ENCODE peak calls at places on chromosomes 4 and X, in five cellular contexts. E is adipocyte, F is SK-N-SH, V is IMR-90, M is fibroblast of lung. J is an unnamed sample.

GRCh38 chrX:78316310-78316709 is 11.1 kb downstream of the CYSLTR1 start:
- DNase-seq in E (no peak), F (no peak), V (no peak), M (no peak), J (no peak)

GRCh38 chr4:6128221-6128871 is 72.0 kb downstream of the JAKMIP1 start:
- DNase-seq in E (no peak), F (no peak), V (no peak), M (no peak), J (no peak)

GRCh38 chr4:141580523-141580922 is 55.9 kb upstream of the IL15 start:
- DNase-seq in E (no peak), F (no peak), V (peak; percentile 19), M (no peak), J (no peak)

GRCh38 chr4:2947926-2948325 is 15.3 kb downstream of the NOP14 start:
- DNase-seq in E (no peak), F (no peak), V (no peak), M (no peak), J (no peak)

GRCh38 chr4:174928575-174929253 is 10.6 kb downstream of the ADAM29 start:
- DNase-seq in E (no peak), F (no peak), V (no peak), M (no peak), J (no peak)

GRCh38 chr4:142110136-142110535 is 473.8 kb downstream of the IL15 start:
- DNase-seq in E (no peak), F (no peak), V (peak; percentile 36), M (peak; percentile 59), J (no peak)

GRCh38 chr4:2432991-2433530 is 14.3 kb downstream of the CFAP99 start:
- DNase-seq in E (no peak), F (no peak), V (peak; percentile 64), M (peak; percentile 34), J (no peak)

GRCh38 chr4:47251363-47252135 is 212.0 kb downstream of the COMMD8 start:
- DNase-seq in E (no peak), F (no peak), V (no peak), M (no peak), J (no peak)

GRCh38 chrX:136021903-136022302 is 36.7 kb downstream of the SLC9A6 start:
- DNase-seq in E (no peak), F (no peak), V (no peak), M (no peak), J (no peak)

GRCh38 chr4:74364649-74365491 is at the start of gene EREG:
- DNase-seq in E (peak; percentile 60), F (peak; percentile 23), V (peak; percentile 62), M (peak; percentile 84), J (peak; percentile 81)

GRCh38 chr4:176034498-176034897 is 31.1 kb upstream of the WDR17 start:
- DNase-seq in E (peak; percentile 79), F (peak; percentile 24), V (peak; percentile 55), M (peak; percentile 80), J (no peak)

GRCh38 chrX:153700376-153700945 is 12.7 kb downstream of the SLC6A8 start:
- DNase-seq in E (no peak), F (no peak), V (no peak), M (no peak), J (no peak)

GRCh38 chr4:185837415-185838103 is 25.6 kb upstream of the SORBS2 start:
- DNase-seq in E (no peak), F (no peak), V (peak; percentile 11), M (no peak), J (no peak)

GRCh38 chr4:113060853-113061252 is 11.4 kb downstream of the ANK2 start:
- DNase-seq in E (no peak), F (no peak), V (no peak), M (no peak), J (no peak)

GRCh38 chrX:111402378-111402777 is 9.6 kb downstream of the DCX start:
- DNase-seq in E (no peak), F (no peak), V (no peak), M (no peak), J (no peak)

GRCh38 chr4:164621886-164622521 is 131.9 kb upstream of the SMIM31 start:
- DNase-seq in E (no peak), F (no peak), V (no peak), M (no peak), J (no peak)

GRCh38 chr4:134762053-134762452 is 560.5 kb upstream of the PABPC4L start:
- DNase-seq in E (no peak), F (peak; percentile 4), V (no peak), M (no peak), J (peak; percentile 20)

GRCh38 chr4:1082215-1083182 is 30.9 kb downstream of the RNF212 start:
- DNase-seq in E (peak; percentile 96), F (no peak), V (peak; percentile 70), M (peak; percentile 81), J (no peak)

GRCh38 chrX:130170752-130171445 is 863 bp upstream of the RAB33A start:
- DNase-seq in E (peak; percentile 43), F (peak; percentile 83), V (no peak), M (no peak), J (peak; percentile 48)

GRCh38 chr4:188892837-188893236 is 753.6 kb downstream of the TRIML1 start:
- DNase-seq in E (no peak), F (no peak), V (no peak), M (peak; percentile 4), J (no peak)

GRCh38 chr4:98447648-98448047 is 186.5 kb downstream of the RAP1GDS1 start:
- DNase-seq in E (no peak), F (no peak), V (no peak), M (no peak), J (no peak)

GRCh38 chrX:73851014-73852009 is 288.3 kb downstream of the CHIC1 start:
- DNase-seq in E (peak; percentile 93), F (peak; percentile 70), V (peak; percentile 96), M (no peak), J (no peak)

GRCh38 chr4:87309625-87310024 is 13.1 kb downstream of the HSD17B13 start:
- DNase-seq in E (no peak), F (no peak), V (no peak), M (no peak), J (no peak)

GRCh38 chr4:78551420-78552351 is at the start of gene ANXA3:
- DNase-seq in E (peak; percentile 50), F (peak; percentile 72), V (no peak), M (no peak), J (peak; percentile 87)

GRCh38 chrX:16786791-16787735 is 797 bp downstream of the TXLNG start:
- DNase-seq in E (peak; percentile 58), F (peak; percentile 68), V (no peak), M (peak; percentile 53), J (no peak)

GRCh38 chrX:152941328-152942111 is 43.7 kb downstream of the ZNF185 start:
- DNase-seq in E (peak; percentile 94), F (peak; percentile 96), V (peak; percentile 89), M (peak; percentile 91), J (peak; percentile 92)

GRCh38 chr4:7266525-7267292 is 74.4 kb downstream of the SORCS2 start:
- DNase-seq in E (peak; percentile 73), F (no peak), V (peak; percentile 92), M (peak; percentile 62), J (no peak)

GRCh38 chr4:152778656-152779512 is 646 bp downstream of the TIGD4 start:
- DNase-seq in E (peak; percentile 64), F (peak; percentile 43), V (peak; percentile 3), M (peak; percentile 14), J (no peak)

GRCh38 chr4:151905197-151905596 is 144.4 kb upstream of the GATB start:
- DNase-seq in E (no peak), F (no peak), V (no peak), M (no peak), J (no peak)

GRCh38 chr4:168562021-168562691 is 65.3 kb downstream of the PALLD start:
- DNase-seq in E (peak; percentile 62), F (no peak), V (peak; percentile 64), M (no peak), J (no peak)

GRCh38 chr4:8192748-8193738 is 6.0 kb upstream of the SH3TC1 start:
- DNase-seq in E (peak; percentile 42), F (peak; percentile 78), V (peak; percentile 28), M (peak; percentile 66), J (peak; percentile 78)

GRCh38 chrX:121496966-121497365 is 449.6 kb downstream of the GLUD2 start:
- DNase-seq in E (peak; percentile 60), F (no peak), V (no peak), M (no peak), J (no peak)

GRCh38 chrX:7514871-7515599 is 327.9 kb upstream of the VCX start:
- DNase-seq in E (no peak), F (no peak), V (no peak), M (no peak), J (no peak)

GRCh38 chr4:172654482-172654881 is 514.1 kb upstream of the GALNT7 start:
- DNase-seq in E (no peak), F (no peak), V (no peak), M (no peak), J (no peak)

GRCh38 chr4:72471816-72472215 is 97.2 kb downstream of the ADAMTS3 start:
- DNase-seq in E (no peak), F (no peak), V (no peak), M (no peak), J (no peak)

GRCh38 chrX:34877451-34877850 is 65.1 kb upstream of the FAM47B start:
- DNase-seq in E (peak; percentile 52), F (no peak), V (peak; percentile 59), M (peak; percentile 32), J (no peak)

GRCh38 chrX:2928583-2929434 is at the start of gene ARSD:
- DNase-seq in E (peak; percentile 93), F (peak; percentile 86), V (peak; percentile 86), M (peak; percentile 92), J (peak; percentile 47)

GRCh38 chr4:26815199-26815598 is 45.4 kb upstream of the STIM2 start:
- DNase-seq in E (no peak), F (no peak), V (no peak), M (no peak), J (no peak)
- H3K4me1 ChIP-seq in E (no peaks in the 10 kb centered on the region), F (no peaks in the 10 kb centered on the region), V (peaks cover 2% of the 10 kb centered on the region), M (no peaks in the 10 kb centered on the region), J (no peaks in the 10 kb centered on the region)

GRCh38 chr4:10096201-10096975 is 20.2 kb downstream of the WDR1 start:
- DNase-seq in E (peak; percentile 83), F (no peak), V (peak; percentile 94), M (peak; percentile 96), J (no peak)
- H3K4me1 ChIP-seq in E (peaks cover 40% of the 10 kb centered on the region), F (peaks cover 21% of the 10 kb centered on the region), V (peaks cover 61% of the 10 kb centered on the region), M (peaks cover 56% of the 10 kb centered on the region), J (no peaks in the 10 kb centered on the region)

DNA sequence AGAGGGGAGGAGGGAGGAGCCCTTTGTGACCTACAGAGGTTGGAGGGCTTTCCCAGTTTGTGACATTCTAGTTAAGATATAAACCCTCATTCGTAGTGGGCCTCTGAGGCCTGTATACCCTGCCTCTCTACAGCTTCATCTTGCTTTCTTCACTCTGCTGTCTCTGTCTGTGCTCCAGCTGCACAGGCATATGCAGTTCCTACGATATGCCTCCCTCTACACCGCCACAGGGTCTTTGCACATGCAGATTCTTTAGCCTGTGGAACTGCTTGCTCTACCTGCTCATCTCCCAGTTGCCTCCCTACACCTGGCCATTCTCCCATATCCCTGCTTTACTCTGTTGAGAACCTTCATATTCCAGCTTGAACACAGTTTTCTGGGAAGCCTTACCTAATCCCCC is 38.1 kb downstream of the SLIT2 start:
- DNase-seq in E (no peak), F (no peak), V (no peak), M (no peak), J (no peak)
- H3K4me1 ChIP-seq in E (peaks cover 9% of the 10 kb centered on the region), F (no peaks in the 10 kb centered on the region), V (no peaks in the 10 kb centered on the region), M (peaks cover 7% of the 10 kb centered on the region), J (no peaks in the 10 kb centered on the region)

GRCh38 chr4:155701827-155702226 is 35.2 kb downstream of the GUCY1A1 start:
- DNase-seq in E (no peak), F (no peak), V (no peak), M (no peak), J (no peak)
- H3K4me1 ChIP-seq in E (peaks cover 10% of the 10 kb centered on the region), F (no peaks in the 10 kb centered on the region), V (peaks cover 1% of the 10 kb centered on the region), M (peaks cover 6% of the 10 kb centered on the region), J (peaks cover 34% of the 10 kb centered on the region)

GRCh38 chr4:90074322-90074886 is 52.8 kb upstream of the CCSER1 start:
- DNase-seq in E (no peak), F (no peak), V (no peak), M (no peak), J (no peak)
- H3K4me1 ChIP-seq in E (no peaks in the 10 kb centered on the region), F (peaks cover 3% of the 10 kb centered on the region), V (no peaks in the 10 kb centered on the region), M (no peaks in the 10 kb centered on the region), J (no peaks in the 10 kb centered on the region)